ENCODE peak calls at places on chromosomes 11 and 22, in six cellular contexts. C, W, P, O, G and Z are unnamed samples.

GRCh38 chr22:32533265-32534068 is 58.9 kb downstream of the FBXO7 start:
- DNase-seq in P (no peak), G (peak), O (no peak), W (no peak), C (no peak), Z (no peak)

GRCh38 chr11:69889400-69890372 is 70.5 kb upstream of the FGF3 start:
- DNase-seq in G (no peak), C (no peak), W (no peak), O (peak), P (no peak), Z (no peak)

GRCh38 chr11:58787903-58788302 is 56.2 kb upstream of the GLYAT start:
- DNase-seq in P (no peak), G (peak), W (no peak), C (no peak), O (no peak), Z (no peak)

GRCh38 chr22:45262931-45263789 is 21.6 kb upstream of the UPK3A start:
- DNase-seq in C (no peak), P (no peak), W (no peak), O (peak), G (no peak), Z (no peak)

GRCh38 chr11:79864882-79865281 is 424.1 kb upstream of the TENM4 start:
- DNase-seq in O (no peak), W (no peak), P (no peak), C (no peak), G (no peak), Z (no peak)

GRCh38 chr11:118882489-118882888 is 1.2 kb upstream of the CXCR5 start:
- DNase-seq in G (no peak), P (no peak), C (no peak), O (no peak), W (no peak), Z (no peak)

GRCh38 chr11:36216061-36216615 is 73.1 kb downstream of the COMMD9 start:
- DNase-seq in C (no peak), W (no peak), G (no peak), P (no peak), O (no peak), Z (no peak)

GRCh38 chr11:119793335-119793984 is 64.5 kb upstream of the NECTIN1 start:
- DNase-seq in O (no peak), P (no peak), G (no peak), W (no peak), C (no peak), Z (no peak)

GRCh38 chr11:83033972-83034672 is 37.6 kb downstream of the RAB30 start:
- DNase-seq in C (no peak), P (no peak), O (no peak), G (peak), W (no peak), Z (no peak)

GRCh38 chr11:112795142-112795815 is 165.9 kb upstream of the NCAM1 start:
- DNase-seq in W (peak), G (peak), P (no peak), C (peak), O (peak), Z (no peak)

GRCh38 chr22:47091921-47092700 is 329.7 kb downstream of the TBC1D22A start:
- DNase-seq in O (no peak), G (no peak), W (no peak), C (no peak), P (no peak), Z (no peak)

GRCh38 chr22:37254206-37254866 is 10.3 kb upstream of the RAC2 start:
- DNase-seq in G (peak), P (no peak), C (no peak), W (no peak), O (no peak), Z (no peak)

GRCh38 chr11:35579557-35580396 is 38.5 kb upstream of the FJX1 start:
- DNase-seq in G (peak), W (no peak), P (no peak), O (no peak), C (no peak), Z (no peak)

GRCh38 chr11:33723238-33723881 is 12.9 kb downstream of the CD59 start:
- DNase-seq in O (no peak), W (no peak), P (no peak), C (no peak), G (peak), Z (no peak)

GRCh38 chr11:17314232-17314547 is 37.4 kb upstream of the NCR3LG1 start:
- DNase-seq in O (no peak), W (no peak), C (no peak), P (no peak), G (peak), Z (no peak)

GRCh38 chr11:3139481-3140290 is 25.4 kb downstream of the OSBPL5 start:
- DNase-seq in C (no peak), P (no peak), O (no peak), W (no peak), G (no peak), Z (no peak)

GRCh38 chr11:71218789-71219499 is 33.4 kb downstream of the SHANK2 start:
- DNase-seq in P (no peak), C (no peak), G (no peak), O (no peak), W (no peak), Z (no peak)